ENCODE peak calls at places on chromosome 12, in ten cellular contexts. N is tibial nerve, L is GM12864, S is cardiac fibroblast, D is A549, T is psoas muscle, Q is GM23338, X is brain microvascular endothelial cell, H is AG09309, Z is stomach. G is an unnamed sample.

GRCh38 chr12:52848661-52849255 is at the start of gene KRT78:
- DNase-seq in N (no peak), L (no peak), S (no peak), D (no peak), T (no peak), Q (no peak), X (no peak), H (no peak), Z (no peak), G (no peak)

GRCh38 chr12:14868916-14869315 is 16.7 kb downstream of the MGP start:
- DNase-seq in N (no peak), L (no peak), S (peak), D (no peak), T (no peak), Q (no peak), X (peak), H (no peak), Z (no peak), G (peak)

GRCh38 chr12:98828802-98829600 is 183.9 kb downstream of the APAF1 start:
- DNase-seq in N (no peak), L (no peak), S (no peak), D (no peak), T (no peak), Q (no peak), X (no peak), H (no peak), Z (no peak), G (peak)

GRCh38 chr12:114777052-114777451 is 93.1 kb upstream of the TBX3 start:
- DNase-seq in N (no peak), L (no peak), S (peak), D (no peak), T (no peak), Q (no peak), X (no peak), H (peak), Z (no peak), G (no peak)

GRCh38 chr12:129208566-129208965 is 355.3 kb downstream of the GLT1D1 start:
- DNase-seq in N (no peak), L (no peak), S (no peak), D (no peak), T (no peak), Q (no peak), X (no peak), H (no peak), Z (no peak), G (no peak)

GRCh38 chr12:47591795-47592194 is 114.0 kb downstream of the RPAP3 start:
- DNase-seq in N (no peak), L (no peak), S (no peak), D (no peak), T (no peak), Q (no peak), X (no peak), H (no peak), Z (no peak), G (no peak)

GRCh38 chr12:38664661-38665269 is 240.6 kb downstream of the CPNE8 start:
- DNase-seq in N (no peak), L (no peak), S (peak), D (no peak), T (no peak), Q (peak), X (no peak), H (no peak), Z (no peak), G (peak)

GRCh38 chr12:99804715-99805114 is 157.2 kb downstream of the GARIN6 start:
- DNase-seq in N (no peak), L (no peak), S (no peak), D (no peak), T (no peak), Q (no peak), X (no peak), H (no peak), Z (no peak), G (peak)

GRCh38 chr12:20370001-20370381 is 1.7 kb downstream of the PDE3A start:
- DNase-seq in N (peak), L (no peak), S (peak), D (peak), T (no peak), Q (peak), X (peak), H (no peak), Z (no peak), G (no peak)

GRCh38 chr12:99915251-99916082 is 69.3 kb downstream of the ANKS1B start:
- DNase-seq in N (no peak), L (no peak), S (peak), D (peak), T (no peak), Q (no peak), X (peak), H (peak), Z (no peak), G (no peak)

GRCh38 chr12:53065975-53066593 is 13.1 kb downstream of the SPRYD3 start:
- DNase-seq in N (peak), L (no peak), S (peak), D (peak), T (peak), Q (peak), X (no peak), H (no peak), Z (peak), G (peak)

GRCh38 chr12:104381721-104382480 is 74.8 kb upstream of the CHST11 start:
- DNase-seq in N (peak), L (peak), S (peak), D (peak), T (peak), Q (peak), X (peak), H (no peak), Z (peak), G (peak)

GRCh38 chr12:68785823-68786222 is 22.2 kb upstream of the MDM2 start:
- DNase-seq in N (no peak), L (no peak), S (no peak), D (no peak), T (no peak), Q (no peak), X (no peak), H (no peak), Z (no peak), G (no peak)

GRCh38 chr12:130870442-130871285 is 1.2 kb upstream of the RAN start:
- DNase-seq in N (peak), L (peak), S (peak), D (peak), T (peak), Q (peak), X (peak), H (peak), Z (peak), G (peak)

GRCh38 chr12:116735951-116736599 is 1.8 kb downstream of the SPRING1 start:
- DNase-seq in N (no peak), L (peak), S (no peak), D (no peak), T (no peak), Q (no peak), X (no peak), H (no peak), Z (peak), G (no peak)

GRCh38 chr12:98758331-98758730 is 113.2 kb downstream of the APAF1 start:
- DNase-seq in N (peak), L (no peak), S (peak), D (no peak), T (no peak), Q (no peak), X (no peak), H (no peak), Z (no peak), G (no peak)

GRCh38 chr12:88570103-88570502 is 10.2 kb downstream of the KITLG start:
- DNase-seq in N (no peak), L (no peak), S (peak), D (no peak), T (no peak), Q (no peak), X (peak), H (no peak), Z (no peak), G (peak)

GRCh38 chr12:32983968-32984367 is 87.4 kb upstream of the PKP2 start:
- DNase-seq in N (no peak), L (no peak), S (no peak), D (no peak), T (no peak), Q (peak), X (no peak), H (no peak), Z (no peak), G (no peak)

GRCh38 chr12:14827043-14827442 is 13.1 kb upstream of the SMCO3 start:
- DNase-seq in N (no peak), L (no peak), S (no peak), D (no peak), T (no peak), Q (no peak), X (no peak), H (no peak), Z (no peak), G (peak)

GRCh38 chr12:77625441-77625840 is 205.3 kb upstream of the NAV3 start:
- DNase-seq in N (no peak), L (no peak), S (peak), D (no peak), T (no peak), Q (no peak), X (peak), H (peak), Z (no peak), G (peak)

GRCh38 chr12:8077207-8077606 is 4.9 kb upstream of the NECAP1 start:
- DNase-seq in N (no peak), L (no peak), S (peak), D (no peak), T (no peak), Q (no peak), X (no peak), H (peak), Z (no peak), G (peak)

GRCh38 chr12:113203852-113204760 is 17.2 kb upstream of the TPCN1 start:
- DNase-seq in N (no peak), L (no peak), S (peak), D (no peak), T (no peak), Q (no peak), X (no peak), H (no peak), Z (no peak), G (no peak)

GRCh38 chr12:17016116-17016864 is 410.3 kb upstream of the LMO3 start:
- DNase-seq in N (no peak), L (no peak), S (no peak), D (no peak), T (no peak), Q (no peak), X (no peak), H (no peak), Z (no peak), G (peak)

GRCh38 chr12:41334390-41334789 is 146.3 kb downstream of the PDZRN4 start:
- DNase-seq in N (no peak), L (no peak), S (no peak), D (no peak), T (no peak), Q (no peak), X (no peak), H (no peak), Z (no peak), G (no peak)

GRCh38 chr12:55760663-55761062 is 17.7 kb downstream of the GDF11 start:
- DNase-seq in N (no peak), L (no peak), S (no peak), D (no peak), T (no peak), Q (no peak), X (no peak), H (no peak), Z (no peak), G (no peak)

GRCh38 chr12:93363854-93364297 is 13.8 kb upstream of the NUDT4 start:
- DNase-seq in N (no peak), L (no peak), S (no peak), D (no peak), T (no peak), Q (no peak), X (no peak), H (no peak), Z (no peak), G (no peak)

GRCh38 chr12:50200507-50201273 is 33.5 kb upstream of the CERS5 start:
- DNase-seq in N (no peak), L (no peak), S (peak), D (no peak), T (no peak), Q (no peak), X (peak), H (peak), Z (no peak), G (no peak)

GRCh38 chr12:69330475-69331473 is 17.4 kb upstream of the LYZ start:
- DNase-seq in N (no peak), L (peak), S (no peak), D (no peak), T (no peak), Q (peak), X (no peak), H (no peak), Z (peak), G (peak)

GRCh38 chr12:13183621-13184020 is 12.9 kb upstream of the EMP1 start:
- DNase-seq in N (no peak), L (no peak), S (peak), D (no peak), T (no peak), Q (no peak), X (no peak), H (no peak), Z (no peak), G (no peak)

DNA sequence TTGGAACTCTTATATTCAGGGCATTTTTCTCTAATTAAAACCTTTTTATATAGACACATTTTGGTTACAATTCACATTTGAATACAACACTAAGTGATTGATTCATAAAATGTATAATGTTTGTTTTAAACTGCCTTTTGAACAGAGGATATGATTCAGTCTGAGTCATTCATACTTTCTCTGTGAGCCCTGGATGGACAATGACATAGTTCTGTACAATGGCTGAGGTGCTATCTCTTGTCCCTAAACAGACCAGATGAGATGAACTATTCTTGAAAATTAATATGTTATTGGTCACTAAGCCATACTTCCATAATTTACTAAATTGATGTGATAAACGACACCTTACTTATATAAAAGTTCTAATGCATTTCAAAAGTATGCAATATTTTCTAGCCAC is 199.7 kb upstream of the ATXN7L3B start:
- DNase-seq in N (no peak), L (no peak), S (peak), D (peak), T (no peak), Q (no peak), X (peak), H (no peak), Z (no peak), G (peak)
- H3K4me3 ChIP-seq in N (no peak), L (no peak), S (no peak), D (no peak), T (no peak), Q (no peak), X (no peak), H (no peak), Z (no peak), G (no peak)

GRCh38 chr12:46354111-46354798 is 18.3 kb downstream of the SLC38A2 start:
- DNase-seq in N (no peak), L (no peak), S (no peak), D (no peak), T (no peak), Q (peak), X (no peak), H (no peak), Z (no peak), G (peak)
- TF ChIP-seq CTCF in N (no peak), L (peak), S (no peak), D (peak), T (peak), Q (peak), X (peak), H (no peak), Z (no peak), G (peak)

GRCh38 chr12:65121956-65122469 is 908 bp upstream of the WIF1 start:
- DNase-seq in N (no peak), L (no peak), S (no peak), D (no peak), T (no peak), Q (no peak), X (no peak), H (no peak), Z (no peak), G (no peak)

GRCh38 chr12:65119063-65119462 is 2.0 kb downstream of the WIF1 start:
- DNase-seq in N (no peak), L (no peak), S (no peak), D (no peak), T (no peak), Q (no peak), X (no peak), H (no peak), Z (no peak), G (no peak)

GRCh38 chr12:65122661-65123060 is 1.6 kb upstream of the WIF1 start:
- DNase-seq in N (no peak), L (no peak), S (no peak), D (no peak), T (no peak), Q (no peak), X (no peak), H (no peak), Z (no peak), G (no peak)

GRCh38 chr12:65123435-65124063 is 2.4 kb upstream of the WIF1 start:
- DNase-seq in N (no peak), L (no peak), S (peak), D (no peak), T (no peak), Q (peak), X (no peak), H (no peak), Z (no peak), G (peak)

GRCh38 chr12:65121049-65121955 is at the start of gene WIF1:
- DNase-seq in N (no peak), L (no peak), S (no peak), D (no peak), T (peak), Q (peak), X (no peak), H (no peak), Z (peak), G (peak)
- H3K4me3 ChIP-seq in N (peak), L (peak), S (peak), D (peak), T (peak), Q (peak), X (peak), H (peak), Z (peak), G (no peak)

GRCh38 chr12:108063192-108063591 is 65.9 kb upstream of the WSCD2 start:
- DNase-seq in N (peak), L (no peak), S (no peak), D (no peak), T (no peak), Q (peak), X (no peak), H (no peak), Z (no peak), G (peak)
- TF ChIP-seq CTCF in N (no peak), L (peak), S (peak), D (no peak), T (no peak), Q (peak), X (no peak), H (peak), Z (no peak), G (no peak)

GRCh38 chr12:91327889-91328288 is 145.3 kb upstream of the DCN start:
- DNase-seq in N (no peak), L (no peak), S (peak), D (no peak), T (no peak), Q (no peak), X (no peak), H (peak), Z (no peak), G (no peak)
- H3K4me3 ChIP-seq in N (no peak), L (no peak), S (no peak), D (no peak), T (peak), Q (no peak), X (no peak), H (no peak), Z (no peak), G (no peak)

G was measured in epithelial cell of esophagus.